ENCODE peak calls at places on chromosomes 13 and 19, in six cellular contexts. One of them, this sample, is unnamed.

GRCh38 chr13:39956036-39956435 is 300.6 kb downstream of the COG6 start:
- DNase-seq in lower leg skin: no peak
- DNase-seq in psoas muscle: no peak
- DNase-seq in body of pancreas: no peak
- DNase-seq in stomach: no peak
- DNase-seq in GM12865: peak
- DNase-seq in this sample: no peak

GRCh38 chr19:29785955-29786589 is 25.7 kb upstream of the CCNE1 start:
- DNase-seq in lower leg skin: no peak
- DNase-seq in psoas muscle: no peak
- DNase-seq in body of pancreas: no peak
- DNase-seq in stomach: no peak
- DNase-seq in GM12865: peak
- DNase-seq in this sample: peak

GRCh38 chr13:100879255-100879654 is 204.7 kb upstream of the TMTC4 start:
- DNase-seq in lower leg skin: no peak
- DNase-seq in psoas muscle: no peak
- DNase-seq in body of pancreas: no peak
- DNase-seq in stomach: no peak
- DNase-seq in GM12865: no peak
- DNase-seq in this sample: no peak

GRCh38 chr13:23681253-23681652 is 111.0 kb downstream of the TNFRSF19 start:
- DNase-seq in lower leg skin: no peak
- DNase-seq in psoas muscle: no peak
- DNase-seq in body of pancreas: no peak
- DNase-seq in stomach: no peak
- DNase-seq in GM12865: no peak
- DNase-seq in this sample: no peak

GRCh38 chr19:24141612-24142011 is 54.6 kb downstream of the ZNF254 start:
- DNase-seq in lower leg skin: no peak
- DNase-seq in psoas muscle: no peak
- DNase-seq in body of pancreas: no peak
- DNase-seq in stomach: no peak
- DNase-seq in GM12865: no peak
- DNase-seq in this sample: no peak

GRCh38 chr19:30327331-30327730 is 44.9 kb upstream of the ZNF536 start:
- DNase-seq in lower leg skin: no peak
- DNase-seq in psoas muscle: no peak
- DNase-seq in body of pancreas: no peak
- DNase-seq in stomach: no peak
- DNase-seq in GM12865: no peak
- DNase-seq in this sample: peak

GRCh38 chr19:23254141-23254910 is 4.1 kb upstream of the ZNF724 start:
- DNase-seq in lower leg skin: no peak
- DNase-seq in psoas muscle: no peak
- DNase-seq in body of pancreas: no peak
- DNase-seq in stomach: no peak
- DNase-seq in GM12865: no peak
- DNase-seq in this sample: peak

GRCh38 chr19:42422576-42423461 is 4.4 kb downstream of the LIPE start:
- DNase-seq in lower leg skin: no peak
- DNase-seq in psoas muscle: peak
- DNase-seq in body of pancreas: no peak
- DNase-seq in stomach: no peak
- DNase-seq in GM12865: peak
- DNase-seq in this sample: peak

GRCh38 chr19:53466726-53467125 is 807 bp upstream of the ZNF813 start:
- DNase-seq in lower leg skin: no peak
- DNase-seq in psoas muscle: no peak
- DNase-seq in body of pancreas: no peak
- DNase-seq in stomach: no peak
- DNase-seq in GM12865: no peak
- DNase-seq in this sample: peak

GRCh38 chr13:31001647-31002046 is 69.2 kb downstream of the TEX26 start:
- DNase-seq in lower leg skin: no peak
- DNase-seq in psoas muscle: no peak
- DNase-seq in body of pancreas: no peak
- DNase-seq in stomach: no peak
- DNase-seq in GM12865: no peak
- DNase-seq in this sample: peak

GRCh38 chr13:49437705-49438104 is 6.2 kb downstream of the CAB39L start:
- DNase-seq in lower leg skin: no peak
- DNase-seq in psoas muscle: no peak
- DNase-seq in body of pancreas: no peak
- DNase-seq in stomach: no peak
- DNase-seq in GM12865: no peak
- DNase-seq in this sample: no peak

GRCh38 chr19:2461751-2462634 is 5.2 kb upstream of the LMNB2 start:
- DNase-seq in lower leg skin: no peak
- DNase-seq in psoas muscle: peak
- DNase-seq in body of pancreas: peak
- DNase-seq in stomach: peak
- DNase-seq in GM12865: peak
- DNase-seq in this sample: peak
- TF ChIP-seq CTCF in lower leg skin: no peak
- TF ChIP-seq CTCF in psoas muscle: no peak
- TF ChIP-seq CTCF in body of pancreas: no peak
- TF ChIP-seq CTCF in stomach: no peak
- TF ChIP-seq CTCF in GM12865: peak
- TF ChIP-seq CTCF in this sample: peak

DNA sequence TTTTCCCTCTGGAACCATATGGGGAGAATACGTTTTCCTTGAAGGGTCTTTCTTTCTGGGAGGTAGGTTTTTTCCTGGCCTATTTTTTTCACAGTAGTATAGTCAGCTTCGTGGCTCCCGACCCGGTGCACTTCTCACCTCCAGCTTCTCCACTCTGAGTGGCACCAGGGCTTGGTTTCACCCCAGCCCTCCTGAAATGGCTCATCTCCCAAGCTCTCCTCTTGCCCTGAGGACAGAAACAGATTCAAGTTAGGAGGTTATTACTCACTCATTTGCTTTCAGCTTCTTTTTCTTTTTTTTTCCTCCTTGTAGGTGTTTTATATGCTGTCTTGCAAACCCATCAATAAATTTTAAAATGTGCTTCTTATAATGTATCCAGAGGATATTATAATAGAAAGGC is 199.3 kb downstream of the RFC3 start:
- DNase-seq in lower leg skin: no peak
- DNase-seq in psoas muscle: no peak
- DNase-seq in body of pancreas: no peak
- DNase-seq in stomach: no peak
- DNase-seq in GM12865: no peak
- DNase-seq in this sample: no peak
- H3K4me3 ChIP-seq in lower leg skin: no peak
- H3K4me3 ChIP-seq in psoas muscle: no peak
- H3K4me3 ChIP-seq in body of pancreas: no peak
- H3K4me3 ChIP-seq in stomach: no peak
- H3K4me3 ChIP-seq in GM12865: no peak
- H3K4me3 ChIP-seq in this sample: no peak

GRCh38 chr13:46716821-46717220 is 80.1 kb downstream of the ESD start:
- DNase-seq in lower leg skin: no peak
- DNase-seq in psoas muscle: no peak
- DNase-seq in body of pancreas: no peak
- DNase-seq in stomach: no peak
- DNase-seq in GM12865: no peak
- DNase-seq in this sample: no peak

GRCh38 chr13:46715363-46715762 is 81.6 kb downstream of the ESD start:
- DNase-seq in lower leg skin: no peak
- DNase-seq in psoas muscle: no peak
- DNase-seq in body of pancreas: no peak
- DNase-seq in stomach: no peak
- DNase-seq in GM12865: no peak
- DNase-seq in this sample: no peak

GRCh38 chr13:46717275-46717674 is 79.7 kb downstream of the ESD start:
- DNase-seq in lower leg skin: no peak
- DNase-seq in psoas muscle: no peak
- DNase-seq in body of pancreas: no peak
- DNase-seq in stomach: no peak
- DNase-seq in GM12865: no peak
- DNase-seq in this sample: no peak

GRCh38 chr13:46712524-46712923 is 84.4 kb downstream of the ESD start:
- DNase-seq in lower leg skin: no peak
- DNase-seq in psoas muscle: no peak
- DNase-seq in body of pancreas: no peak
- DNase-seq in stomach: no peak
- DNase-seq in GM12865: no peak
- DNase-seq in this sample: peak
- TF ChIP-seq CTCF in lower leg skin: no peak
- TF ChIP-seq CTCF in psoas muscle: no peak
- TF ChIP-seq CTCF in body of pancreas: no peak
- TF ChIP-seq CTCF in stomach: no peak
- TF ChIP-seq CTCF in GM12865: no peak
- TF ChIP-seq CTCF in this sample: peak

DNA sequence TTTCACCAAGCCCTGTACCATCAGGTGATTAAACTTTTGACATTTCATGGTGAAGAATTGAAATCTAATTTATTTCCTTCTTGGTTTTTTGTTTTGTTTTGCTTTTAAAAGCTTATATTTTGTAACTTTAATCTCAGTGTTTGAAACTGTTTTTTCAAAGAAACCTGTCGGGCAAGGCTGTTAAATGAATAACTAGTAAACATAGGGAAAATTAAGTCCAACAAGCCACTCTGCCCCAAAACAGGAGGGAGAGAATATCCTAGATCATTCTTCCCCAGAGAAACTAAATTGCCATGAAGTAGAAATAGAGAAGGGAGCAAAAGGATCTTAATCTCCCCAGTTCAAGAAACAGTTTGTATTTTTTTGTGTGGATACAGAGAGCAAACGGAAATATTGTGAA is 98.2 kb downstream of the FREM2 start:
- DNase-seq in lower leg skin: no peak
- DNase-seq in psoas muscle: no peak
- DNase-seq in body of pancreas: no peak
- DNase-seq in stomach: no peak
- DNase-seq in GM12865: no peak
- DNase-seq in this sample: no peak
- H3K4me3 ChIP-seq in lower leg skin: no peak
- H3K4me3 ChIP-seq in psoas muscle: no peak
- H3K4me3 ChIP-seq in body of pancreas: no peak
- H3K4me3 ChIP-seq in stomach: peak
- H3K4me3 ChIP-seq in GM12865: no peak
- H3K4me3 ChIP-seq in this sample: no peak

DNA sequence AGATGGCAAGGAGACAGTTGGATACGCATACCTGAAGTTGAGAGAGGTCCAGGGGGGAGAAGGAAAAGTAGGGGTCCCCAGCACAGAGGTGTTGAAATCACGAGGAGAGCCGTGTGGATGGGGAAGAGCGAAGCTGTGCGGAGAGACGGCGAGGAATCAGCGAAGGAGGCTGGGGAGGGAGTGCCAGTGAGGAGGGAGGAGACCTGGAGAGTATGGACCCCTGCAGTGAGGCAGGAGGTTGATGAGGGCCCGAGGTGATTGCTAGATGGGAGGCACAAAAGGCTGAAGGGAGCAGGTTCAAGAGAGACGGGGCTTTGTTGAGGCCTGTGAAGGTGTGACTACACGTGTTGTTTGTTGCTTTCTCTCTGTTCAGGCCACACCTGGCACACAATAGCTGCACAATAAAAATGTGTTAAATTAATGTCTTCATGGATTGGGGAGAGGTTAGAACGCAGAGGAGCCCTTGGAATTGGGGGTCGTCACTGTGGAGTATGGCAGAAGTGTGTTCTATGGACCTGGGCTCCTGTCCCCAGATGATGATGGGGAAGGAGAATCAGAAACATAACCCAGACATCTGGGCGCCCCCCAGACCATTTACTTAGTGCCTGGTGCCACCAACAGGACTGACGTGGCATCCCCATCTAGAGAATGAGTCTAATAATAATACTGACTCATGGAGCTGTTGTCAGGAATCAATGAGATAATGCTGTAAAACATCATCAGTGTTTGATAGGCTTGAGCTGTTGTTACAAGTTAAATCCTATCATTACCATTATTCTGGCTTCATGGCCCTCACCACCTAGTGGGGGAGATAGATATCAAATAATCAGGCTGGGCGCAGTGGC is 137.5 kb downstream of the SIPA1L3 start:
- DNase-seq in lower leg skin: no peak
- DNase-seq in psoas muscle: no peak
- DNase-seq in body of pancreas: no peak
- DNase-seq in stomach: no peak
- DNase-seq in GM12865: peak
- DNase-seq in this sample: peak
- TF ChIP-seq CTCF in lower leg skin: no peak
- TF ChIP-seq CTCF in psoas muscle: no peak
- TF ChIP-seq CTCF in body of pancreas: no peak
- TF ChIP-seq CTCF in stomach: no peak
- TF ChIP-seq CTCF in GM12865: no peak
- TF ChIP-seq CTCF in this sample: no peak

GRCh38 chr19:47483200-47483599 is 819 bp downstream of the KPTN start:
- DNase-seq in lower leg skin: no peak
- DNase-seq in psoas muscle: peak
- DNase-seq in body of pancreas: no peak
- DNase-seq in stomach: no peak
- DNase-seq in GM12865: no peak
- DNase-seq in this sample: no peak
- H3K4me3 ChIP-seq in lower leg skin: no peak
- H3K4me3 ChIP-seq in psoas muscle: peak
- H3K4me3 ChIP-seq in body of pancreas: no peak
- H3K4me3 ChIP-seq in stomach: peak
- H3K4me3 ChIP-seq in GM12865: peak
- H3K4me3 ChIP-seq in this sample: peak

This sample was measured in endodermal cell.